ENCODE peak calls at places on chromosomes 12 and 14, in four cellular contexts. K is bronchial epithelial cell, X is PC-3, F is foreskin fibroblast. Q is an unnamed sample.

GRCh38 chr12:124026755-124027745 is 54.0 kb downstream of the ZNF664 start:
- DNase-seq in K (peak), X (peak), F (peak), Q (no peak)

GRCh38 chr14:58245562-58245961 is 919 bp downstream of the PSMA3 start:
- DNase-seq in K (peak), X (no peak), F (no peak), Q (no peak)

GRCh38 chr12:109385339-109386078 is 37.8 kb downstream of the MYO1H start:
- DNase-seq in K (peak), X (peak), F (peak), Q (no peak)

GRCh38 chr14:76778546-76779215 is 17.4 kb downstream of the VASH1 start:
- DNase-seq in K (no peak), X (no peak), F (no peak), Q (no peak)

GRCh38 chr14:60662987-60663386 is 13.7 kb upstream of the SIX1 start:
- DNase-seq in K (no peak), X (no peak), F (no peak), Q (no peak)

GRCh38 chr12:12051668-12052067 is 19.1 kb upstream of the BCL2L14 start:
- DNase-seq in K (no peak), X (no peak), F (no peak), Q (no peak)

GRCh38 chr14:46215801-46216200 is 435.8 kb downstream of the RPL10L start:
- DNase-seq in K (no peak), X (no peak), F (no peak), Q (no peak)

GRCh38 chr12:130486146-130486435 is 148.4 kb downstream of the PIWIL1 start:
- DNase-seq in K (no peak), X (no peak), F (no peak), Q (no peak)

GRCh38 chr14:50396636-50397460 is at the start of gene CDKL1:
- DNase-seq in K (peak), X (peak), F (peak), Q (peak)

GRCh38 chr12:63070709-63071108 is 80.3 kb downstream of the AVPR1A start:
- DNase-seq in K (no peak), X (no peak), F (no peak), Q (no peak)

GRCh38 chr12:128111333-128111732 is 155.6 kb upstream of the TMEM132C start:
- DNase-seq in K (no peak), X (no peak), F (no peak), Q (no peak)

GRCh38 chr14:74574706-74575105 is 37.3 kb downstream of the LTBP2 start:
- DNase-seq in K (no peak), X (no peak), F (peak), Q (no peak)

GRCh38 chr12:54627304-54627703 is 7.4 kb downstream of the LACRT start:
- DNase-seq in K (no peak), X (no peak), F (no peak), Q (no peak)

GRCh38 chr12:64099430-64099829 is 122.7 kb downstream of the KICS2 start:
- DNase-seq in K (peak), X (peak), F (peak), Q (no peak)

GRCh38 chr12:52847335-52848102 is 1.3 kb downstream of the KRT78 start:
- DNase-seq in K (peak), X (peak), F (no peak), Q (no peak)

GRCh38 chr14:49545071-49545470 is 41.1 kb downstream of the RPS29 start:
- DNase-seq in K (no peak), X (no peak), F (no peak), Q (no peak)

GRCh38 chr12:96045566-96045965 is 10.2 kb upstream of the LTA4H start:
- DNase-seq in K (no peak), X (no peak), F (no peak), Q (no peak)

GRCh38 chr12:120720234-120720968 is 5.2 kb upstream of the ACADS start:
- DNase-seq in K (peak), X (peak), F (peak), Q (no peak)

GRCh38 chr12:121581681-121582439 is 1.0 kb upstream of the KDM2B start:
- DNase-seq in K (no peak), X (no peak), F (peak), Q (no peak)

GRCh38 chr12:124432376-124432775 is 135.0 kb downstream of the NCOR2 start:
- DNase-seq in K (no peak), X (no peak), F (no peak), Q (no peak)

GRCh38 chr12:94998322-94998721 is 5.2 kb downstream of the NDUFA12 start:
- DNase-seq in K (no peak), X (no peak), F (no peak), Q (no peak)

GRCh38 chr12:47979166-47979565 is 15.8 kb downstream of the TMEM106C start:
- DNase-seq in K (no peak), X (no peak), F (no peak), Q (no peak)

GRCh38 chr12:2796187-2796663 is 1.5 kb downstream of the FKBP4 start:
- DNase-seq in K (no peak), X (peak), F (no peak), Q (no peak)

GRCh38 chr14:63361790-63362189 is 43.1 kb upstream of the GPHB5 start:
- DNase-seq in K (no peak), X (peak), F (no peak), Q (no peak)

GRCh38 chr12:127582074-127582473 is 684.9 kb upstream of the TMEM132C start:
- DNase-seq in K (no peak), X (no peak), F (no peak), Q (no peak)

GRCh38 chr14:56300495-56300894 is 182.3 kb downstream of the PELI2 start:
- DNase-seq in K (no peak), X (no peak), F (no peak), Q (no peak)

GRCh38 chr12:3142386-3142785 is 65.2 kb downstream of the TSPAN9 start:
- DNase-seq in K (no peak), X (no peak), F (no peak), Q (no peak)

GRCh38 chr14:56905282-56905681 is 95.0 kb upstream of the OTX2 start:
- DNase-seq in K (no peak), X (no peak), F (no peak), Q (no peak)

GRCh38 chr14:55777867-55778266 is 197.9 kb downstream of the KTN1 start:
- DNase-seq in K (no peak), X (no peak), F (no peak), Q (no peak)

GRCh38 chr12:49783917-49784676 is 42.7 kb downstream of the TMBIM6 start:
- DNase-seq in K (peak), X (no peak), F (peak), Q (no peak)

GRCh38 chr12:109113661-109114321 is 2.6 kb upstream of the ACACB start:
- DNase-seq in K (no peak), X (no peak), F (no peak), Q (no peak)

GRCh38 chr14:68394113-68394718 is 398.7 kb downstream of the ZFP36L1 start:
- DNase-seq in K (no peak), X (no peak), F (no peak), Q (no peak)

GRCh38 chr14:25094171-25094907 is 44.4 kb upstream of the STXBP6 start:
- DNase-seq in K (peak), X (no peak), F (peak), Q (no peak)

GRCh38 chr12:73076760-73077159 is 804.6 kb downstream of the TRHDE start:
- DNase-seq in K (no peak), X (no peak), F (no peak), Q (no peak)

GRCh38 chr14:73729556-73730265 is 15.5 kb upstream of the PNMA1 start:
- DNase-seq in K (no peak), X (no peak), F (no peak), Q (no peak)

GRCh38 chr12:46379352-46379751 is 6.8 kb upstream of the SLC38A2 start:
- DNase-seq in K (no peak), X (no peak), F (no peak), Q (no peak)

GRCh38 chr12:49296836-49297694 is 2.1 kb downstream of the PRPH start:
- DNase-seq in K (no peak), X (peak), F (no peak), Q (peak)

GRCh38 chr12:52197371-52198231 is 5.8 kb upstream of the KRT80 start:
- DNase-seq in K (no peak), X (no peak), F (no peak), Q (no peak)

DNA sequence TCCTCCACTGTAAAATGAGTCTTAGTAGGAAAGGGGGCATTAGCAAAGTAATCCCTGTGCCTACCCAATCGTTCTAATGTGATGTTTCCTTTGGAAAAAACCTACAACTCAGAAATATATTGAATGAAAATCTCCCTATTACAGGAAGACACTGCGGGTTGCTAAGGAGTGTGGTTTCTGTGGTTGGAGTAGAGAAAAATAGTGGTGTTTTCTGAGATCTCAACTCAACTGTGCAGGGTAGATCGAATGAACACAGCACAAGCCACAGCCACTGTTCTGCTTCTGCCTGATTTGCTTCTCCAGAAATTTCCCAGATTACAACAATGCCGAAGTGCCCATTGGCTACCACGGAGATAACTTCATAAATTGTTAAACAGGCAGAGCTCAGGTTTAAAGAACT is 480.4 kb downstream of the DIO2 start:
- DNase-seq in K (no peak), X (no peak), F (no peak), Q (no peak)
- TF ChIP-seq CTCF in K (no peak), X (no peak), F (no peak), Q (no peak)

DNA sequence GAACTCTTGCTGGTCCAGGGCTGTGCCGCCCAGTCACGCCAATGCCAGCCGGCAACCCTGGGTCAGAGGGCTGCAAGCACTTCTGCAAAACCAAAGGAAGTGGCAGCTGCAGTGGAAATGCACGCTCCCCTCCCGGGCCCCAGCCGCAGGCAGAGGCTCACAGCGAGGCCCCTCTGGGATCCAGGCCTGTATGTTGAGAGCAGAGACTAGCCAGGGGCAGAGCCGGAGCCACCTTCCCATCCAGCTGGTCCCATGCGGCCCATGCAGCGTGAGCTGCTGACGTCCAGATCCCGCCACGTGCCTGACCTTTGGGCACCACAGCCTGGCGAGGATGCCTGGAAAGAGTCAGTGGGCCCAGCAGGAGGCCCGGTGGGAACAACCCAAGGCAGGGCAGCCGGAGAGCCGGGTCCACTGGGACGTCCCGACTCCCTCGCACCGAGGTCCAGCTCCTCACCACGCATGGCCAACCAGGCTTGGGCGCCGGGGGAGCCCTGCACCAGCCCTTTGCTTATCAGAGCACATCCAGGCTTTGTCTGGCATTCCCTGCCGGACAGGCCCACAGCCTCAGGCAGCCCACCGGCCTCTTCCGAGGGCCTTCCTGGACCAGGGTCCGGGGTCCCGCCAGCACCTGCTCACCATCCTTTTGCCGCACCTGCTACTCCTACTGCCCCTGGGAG is 4.3 kb downstream of the GPR132 start:
- DNase-seq in K (no peak), X (no peak), F (no peak), Q (peak)
- TF ChIP-seq CTCF in K (no peak), X (no peak), F (no peak), Q (no peak)

DNA sequence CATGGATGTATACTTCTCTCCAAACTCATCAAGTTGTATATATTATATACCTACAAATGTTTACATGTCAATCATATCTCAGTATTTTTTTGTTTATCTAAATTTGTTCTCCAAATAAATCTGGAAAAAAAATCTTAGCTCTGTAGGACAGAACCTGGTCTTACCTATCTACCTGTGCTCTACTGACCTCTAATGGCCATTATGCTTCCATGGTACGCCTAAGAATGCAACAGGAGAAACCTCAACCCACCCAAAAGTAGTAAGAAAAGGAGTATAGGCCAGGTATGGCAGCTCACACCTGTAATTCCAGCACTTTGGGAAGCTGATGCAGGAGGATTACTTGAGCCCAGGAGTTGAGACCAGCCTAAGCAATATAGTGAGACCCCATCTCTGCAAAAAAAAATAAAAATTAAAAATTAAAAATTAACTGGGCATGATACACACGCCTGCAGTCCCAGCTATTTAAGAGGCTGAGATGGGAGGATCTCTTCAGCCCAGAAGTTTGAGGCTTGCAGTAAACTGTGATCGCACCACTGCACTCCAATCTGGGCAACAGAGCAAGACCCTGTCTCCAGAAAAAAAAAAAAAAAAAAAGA is 8.7 kb downstream of the OR11H4 start:
- DNase-seq in K (peak), X (peak), F (no peak), Q (no peak)
- TF ChIP-seq CTCF in K (peak), X (peak), F (no peak), Q (no peak)

GRCh38 chr12:71233083-71233482 is 75.3 kb upstream of the TSPAN8 start:
- DNase-seq in K (no peak), X (no peak), F (no peak), Q (no peak)

GRCh38 chr12:71236133-71236660 is 78.4 kb upstream of the TSPAN8 start:
- DNase-seq in K (no peak), X (no peak), F (no peak), Q (no peak)

GRCh38 chr12:71230542-71230941 is 72.7 kb upstream of the TSPAN8 start:
- DNase-seq in K (no peak), X (no peak), F (no peak), Q (no peak)
- TF ChIP-seq CTCF in K (no peak), X (no peak), F (no peak), Q (no peak)

GRCh38 chr14:23299558-23299957 is 3.1 kb downstream of the PPP1R3E start:
- DNase-seq in K (peak), X (peak), F (no peak), Q (no peak)
- TF ChIP-seq CTCF in K (peak), X (peak), F (peak), Q (peak)

DNA sequence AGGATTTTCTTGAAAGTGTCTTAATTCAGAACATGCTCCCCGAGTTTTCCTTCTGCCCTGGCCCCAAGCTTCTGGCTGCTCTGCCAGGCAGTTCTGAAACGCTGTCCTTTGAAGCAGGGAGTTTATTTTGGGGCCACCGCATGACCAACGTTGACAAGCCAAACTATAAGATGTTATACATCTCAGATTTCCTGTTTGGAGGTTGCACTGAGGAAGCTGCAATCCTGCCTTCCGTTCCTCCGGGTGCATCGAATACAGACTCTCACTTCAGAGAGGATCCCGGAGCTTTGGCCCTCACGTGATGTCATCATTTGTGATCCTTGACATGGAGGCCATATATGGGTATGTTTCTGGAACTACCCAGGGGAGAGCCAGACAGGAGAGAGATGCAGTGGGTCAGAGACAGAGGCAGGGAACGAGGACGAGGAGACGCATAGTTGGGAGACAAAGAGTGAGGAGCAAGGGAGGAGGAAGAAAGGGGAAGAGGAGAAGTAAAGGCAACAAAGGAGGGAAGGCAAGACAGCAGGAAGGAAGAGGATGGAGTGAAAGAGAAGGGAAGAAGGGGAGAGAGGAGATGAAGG is at the start of gene ASB2:
- DNase-seq in K (no peak), X (no peak), F (no peak), Q (no peak)
- TF ChIP-seq CTCF in K (no peak), X (no peak), F (no peak), Q (no peak)

Q was measured in glutamatergic neuron.